ENCODE peak calls at places on chromosomes 1 and 21, in seven cellular contexts. F is NCI-H1092 treated with DMSO at 0.1 percent for 48 hours, E is fibroblast of lung, Q is cardiac fibroblast, M is kidney tubule cell, S is RWPE1, H is kidney glomerular epithelial cell. K is an unnamed sample.

GRCh38 chr1:215394084-215394991 is 172.8 kb upstream of the KCTD3 start:
- DNase-seq in F (no peak), H (no peak), S (no peak), E (no peak), M (no peak), Q (no peak), K (no peak)

GRCh38 chr1:197526736-197527371 is 248.4 kb downstream of the DENND1B start:
- DNase-seq in E (peak), H (peak), F (peak), Q (peak), M (peak), S (peak), K (no peak)

GRCh38 chr1:53683986-53684740 is 54.8 kb downstream of the GLIS1 start:
- DNase-seq in H (no peak), E (no peak), S (no peak), M (no peak), Q (no peak), F (no peak), K (no peak)

GRCh38 chr21:25733859-25734653 is 648 bp downstream of the ATP5PF start:
- DNase-seq in Q (peak), E (peak), F (peak), H (peak), S (no peak), M (peak), K (no peak)

GRCh38 chr1:86423473-86423872 is 498 bp upstream of the CLCA2 start:
- DNase-seq in Q (no peak), S (no peak), E (no peak), F (no peak), H (no peak), M (no peak), K (no peak)

GRCh38 chr1:190176776-190177175 is 300.9 kb downstream of the BRINP3 start:
- DNase-seq in S (no peak), Q (peak), F (no peak), H (no peak), E (peak), M (peak), K (no peak)

GRCh38 chr1:38685373-38685772 is 174.2 kb downstream of the RRAGC start:
- DNase-seq in H (no peak), S (no peak), M (no peak), Q (no peak), E (no peak), F (no peak), K (no peak)

GRCh38 chr1:18734001-18734400 is 103.4 kb downstream of the PAX7 start:
- DNase-seq in S (no peak), Q (no peak), E (no peak), F (no peak), M (no peak), H (no peak), K (no peak)

GRCh38 chr1:28518745-28519341 is 13.0 kb downstream of the RCC1 start:
- DNase-seq in Q (peak), M (peak), H (no peak), E (no peak), S (no peak), F (peak), K (no peak)

GRCh38 chr21:41065539-41065938 is 102.4 kb upstream of the BACE2 start:
- DNase-seq in F (no peak), Q (no peak), E (peak), S (no peak), M (no peak), H (no peak), K (no peak)

GRCh38 chr1:6743189-6744101 is 41.8 kb upstream of the CAMTA1 start:
- DNase-seq in M (peak), Q (peak), E (peak), F (no peak), H (peak), S (peak), K (peak)

GRCh38 chr1:14479865-14480264 is 118.6 kb upstream of the KAZN start:
- DNase-seq in E (peak), Q (no peak), F (no peak), S (no peak), H (no peak), M (peak), K (no peak)

K was measured in H54.